ENCODE peak calls at places on chromosome 16, in ten cellular contexts. One of them, this sample, is unnamed.

GRCh38 chr16:22008215-22009142 is 568 bp downstream of the MOSMO start:
- DNase-seq in NCI-H1092 treated with DMSO at 0.1 percent for 48 hours: peak; percentile 15
- DNase-seq in OCI-LY7: peak; percentile 25
- DNase-seq in transverse colon: peak; percentile 24
- DNase-seq in substantia nigra: no peak
- DNase-seq in ELR: peak; percentile 49
- DNase-seq in uterus: peak; percentile 29
- DNase-seq in stimulated activated CD8-positive, alpha-beta memory T cell treated with anti-CD3 and anti-CD28 coated beads, Interleukin-2, amount 100 ng/mL, for 1 hour: no peak
- DNase-seq in effector CD4-positive, alpha-beta T cell: no peak
- DNase-seq in stimulated activated naive CD4-positive, alpha-beta T cell: peak; percentile 39
- DNase-seq in this sample: peak; percentile 32

GRCh38 chr16:77700846-77701245 is 21.5 kb upstream of the NUDT7 start:
- DNase-seq in NCI-H1092 treated with DMSO at 0.1 percent for 48 hours: no peak
- DNase-seq in OCI-LY7: no peak
- DNase-seq in transverse colon: no peak
- DNase-seq in substantia nigra: no peak
- DNase-seq in ELR: no peak
- DNase-seq in uterus: no peak
- DNase-seq in stimulated activated CD8-positive, alpha-beta memory T cell treated with anti-CD3 and anti-CD28 coated beads, Interleukin-2, amount 100 ng/mL, for 1 hour: no peak
- DNase-seq in effector CD4-positive, alpha-beta T cell: no peak
- DNase-seq in stimulated activated naive CD4-positive, alpha-beta T cell: no peak
- DNase-seq in this sample: no peak

GRCh38 chr16:10579965-10580918 is at the start of gene EMP2:
- DNase-seq in NCI-H1092 treated with DMSO at 0.1 percent for 48 hours: no peak
- DNase-seq in OCI-LY7: no peak
- DNase-seq in transverse colon: peak; percentile 87
- DNase-seq in substantia nigra: peak; percentile 3
- DNase-seq in ELR: peak; percentile 81
- DNase-seq in uterus: peak; percentile 88
- DNase-seq in stimulated activated CD8-positive, alpha-beta memory T cell treated with anti-CD3 and anti-CD28 coated beads, Interleukin-2, amount 100 ng/mL, for 1 hour: no peak
- DNase-seq in effector CD4-positive, alpha-beta T cell: no peak
- DNase-seq in stimulated activated naive CD4-positive, alpha-beta T cell: no peak
- DNase-seq in this sample: peak; percentile 92

GRCh38 chr16:74625500-74626350 is 18.8 kb upstream of the GLG1 start:
- DNase-seq in NCI-H1092 treated with DMSO at 0.1 percent for 48 hours: no peak
- DNase-seq in OCI-LY7: no peak
- DNase-seq in transverse colon: no peak
- DNase-seq in substantia nigra: no peak
- DNase-seq in ELR: no peak
- DNase-seq in uterus: no peak
- DNase-seq in stimulated activated CD8-positive, alpha-beta memory T cell treated with anti-CD3 and anti-CD28 coated beads, Interleukin-2, amount 100 ng/mL, for 1 hour: no peak
- DNase-seq in effector CD4-positive, alpha-beta T cell: no peak
- DNase-seq in stimulated activated naive CD4-positive, alpha-beta T cell: no peak
- DNase-seq in this sample: no peak

GRCh38 chr16:57115504-57116182 is 23.3 kb downstream of the CPNE2 start:
- DNase-seq in NCI-H1092 treated with DMSO at 0.1 percent for 48 hours: peak; percentile 84
- DNase-seq in OCI-LY7: no peak
- DNase-seq in transverse colon: no peak
- DNase-seq in substantia nigra: peak; percentile 88
- DNase-seq in ELR: no peak
- DNase-seq in uterus: peak; percentile 53
- DNase-seq in stimulated activated CD8-positive, alpha-beta memory T cell treated with anti-CD3 and anti-CD28 coated beads, Interleukin-2, amount 100 ng/mL, for 1 hour: no peak
- DNase-seq in effector CD4-positive, alpha-beta T cell: no peak
- DNase-seq in stimulated activated naive CD4-positive, alpha-beta T cell: no peak
- DNase-seq in this sample: no peak

GRCh38 chr16:1331712-1332617 is 1.5 kb upstream of the BAIAP3 start:
- DNase-seq in NCI-H1092 treated with DMSO at 0.1 percent for 48 hours: peak; percentile 44
- DNase-seq in OCI-LY7: peak; percentile 97
- DNase-seq in transverse colon: peak; percentile 88
- DNase-seq in substantia nigra: no peak
- DNase-seq in ELR: peak; percentile 61
- DNase-seq in uterus: no peak
- DNase-seq in stimulated activated CD8-positive, alpha-beta memory T cell treated with anti-CD3 and anti-CD28 coated beads, Interleukin-2, amount 100 ng/mL, for 1 hour: no peak
- DNase-seq in effector CD4-positive, alpha-beta T cell: peak; percentile 30
- DNase-seq in stimulated activated naive CD4-positive, alpha-beta T cell: no peak
- DNase-seq in this sample: peak; percentile 63

GRCh38 chr16:79874391-79874790 is 273.9 kb upstream of the MAF start:
- DNase-seq in NCI-H1092 treated with DMSO at 0.1 percent for 48 hours: no peak
- DNase-seq in OCI-LY7: no peak
- DNase-seq in transverse colon: peak; percentile 12
- DNase-seq in substantia nigra: no peak
- DNase-seq in ELR: no peak
- DNase-seq in uterus: no peak
- DNase-seq in stimulated activated CD8-positive, alpha-beta memory T cell treated with anti-CD3 and anti-CD28 coated beads, Interleukin-2, amount 100 ng/mL, for 1 hour: no peak
- DNase-seq in effector CD4-positive, alpha-beta T cell: no peak
- DNase-seq in stimulated activated naive CD4-positive, alpha-beta T cell: no peak
- DNase-seq in this sample: no peak

GRCh38 chr16:56370185-56370584 is 55.2 kb downstream of the AMFR start:
- DNase-seq in NCI-H1092 treated with DMSO at 0.1 percent for 48 hours: no peak
- DNase-seq in OCI-LY7: no peak
- DNase-seq in transverse colon: no peak
- DNase-seq in substantia nigra: no peak
- DNase-seq in ELR: no peak
- DNase-seq in uterus: no peak
- DNase-seq in stimulated activated CD8-positive, alpha-beta memory T cell treated with anti-CD3 and anti-CD28 coated beads, Interleukin-2, amount 100 ng/mL, for 1 hour: no peak
- DNase-seq in effector CD4-positive, alpha-beta T cell: no peak
- DNase-seq in stimulated activated naive CD4-positive, alpha-beta T cell: no peak
- DNase-seq in this sample: peak; percentile 34

GRCh38 chr16:67723151-67723915 is 4.2 kb upstream of the GFOD2 start:
- DNase-seq in NCI-H1092 treated with DMSO at 0.1 percent for 48 hours: no peak
- DNase-seq in OCI-LY7: no peak
- DNase-seq in transverse colon: no peak
- DNase-seq in substantia nigra: no peak
- DNase-seq in ELR: peak; percentile 95
- DNase-seq in uterus: no peak
- DNase-seq in stimulated activated CD8-positive, alpha-beta memory T cell treated with anti-CD3 and anti-CD28 coated beads, Interleukin-2, amount 100 ng/mL, for 1 hour: no peak
- DNase-seq in effector CD4-positive, alpha-beta T cell: no peak
- DNase-seq in stimulated activated naive CD4-positive, alpha-beta T cell: no peak
- DNase-seq in this sample: peak; percentile 94

GRCh38 chr16:85123891-85124635 is 11.8 kb upstream of the CIBAR2 start:
- DNase-seq in NCI-H1092 treated with DMSO at 0.1 percent for 48 hours: no peak
- DNase-seq in OCI-LY7: no peak
- DNase-seq in transverse colon: peak; percentile 26
- DNase-seq in substantia nigra: peak; percentile 8
- DNase-seq in ELR: peak; percentile 98
- DNase-seq in uterus: peak; percentile 75
- DNase-seq in stimulated activated CD8-positive, alpha-beta memory T cell treated with anti-CD3 and anti-CD28 coated beads, Interleukin-2, amount 100 ng/mL, for 1 hour: no peak
- DNase-seq in effector CD4-positive, alpha-beta T cell: no peak
- DNase-seq in stimulated activated naive CD4-positive, alpha-beta T cell: no peak
- DNase-seq in this sample: peak; percentile 74

GRCh38 chr16:4744758-4745569 is 10.6 kb downstream of the DNAAF8 start:
- DNase-seq in NCI-H1092 treated with DMSO at 0.1 percent for 48 hours: no peak
- DNase-seq in OCI-LY7: no peak
- DNase-seq in transverse colon: no peak
- DNase-seq in substantia nigra: no peak
- DNase-seq in ELR: no peak
- DNase-seq in uterus: no peak
- DNase-seq in stimulated activated CD8-positive, alpha-beta memory T cell treated with anti-CD3 and anti-CD28 coated beads, Interleukin-2, amount 100 ng/mL, for 1 hour: no peak
- DNase-seq in effector CD4-positive, alpha-beta T cell: no peak
- DNase-seq in stimulated activated naive CD4-positive, alpha-beta T cell: no peak
- DNase-seq in this sample: no peak

GRCh38 chr16:84026601-84027000 is 16.0 kb downstream of the SLC38A8 start:
- DNase-seq in NCI-H1092 treated with DMSO at 0.1 percent for 48 hours: no peak
- DNase-seq in OCI-LY7: no peak
- DNase-seq in transverse colon: no peak
- DNase-seq in substantia nigra: no peak
- DNase-seq in ELR: no peak
- DNase-seq in uterus: no peak
- DNase-seq in stimulated activated CD8-positive, alpha-beta memory T cell treated with anti-CD3 and anti-CD28 coated beads, Interleukin-2, amount 100 ng/mL, for 1 hour: no peak
- DNase-seq in effector CD4-positive, alpha-beta T cell: no peak
- DNase-seq in stimulated activated naive CD4-positive, alpha-beta T cell: no peak
- DNase-seq in this sample: no peak

GRCh38 chr16:84585886-84586285 is 32.0 kb downstream of the COTL1 start:
- DNase-seq in NCI-H1092 treated with DMSO at 0.1 percent for 48 hours: no peak
- DNase-seq in OCI-LY7: peak; percentile 80
- DNase-seq in transverse colon: no peak
- DNase-seq in substantia nigra: peak; percentile 67
- DNase-seq in ELR: peak; percentile 38
- DNase-seq in uterus: no peak
- DNase-seq in stimulated activated CD8-positive, alpha-beta memory T cell treated with anti-CD3 and anti-CD28 coated beads, Interleukin-2, amount 100 ng/mL, for 1 hour: no peak
- DNase-seq in effector CD4-positive, alpha-beta T cell: no peak
- DNase-seq in stimulated activated naive CD4-positive, alpha-beta T cell: no peak
- DNase-seq in this sample: no peak

GRCh38 chr16:88331989-88332920 is 50.5 kb upstream of the ZNF469 start:
- DNase-seq in NCI-H1092 treated with DMSO at 0.1 percent for 48 hours: peak; percentile 14
- DNase-seq in OCI-LY7: no peak
- DNase-seq in transverse colon: peak; percentile 35
- DNase-seq in substantia nigra: no peak
- DNase-seq in ELR: peak; percentile 100
- DNase-seq in uterus: peak; percentile 61
- DNase-seq in stimulated activated CD8-positive, alpha-beta memory T cell treated with anti-CD3 and anti-CD28 coated beads, Interleukin-2, amount 100 ng/mL, for 1 hour: no peak
- DNase-seq in effector CD4-positive, alpha-beta T cell: no peak
- DNase-seq in stimulated activated naive CD4-positive, alpha-beta T cell: no peak
- DNase-seq in this sample: peak; percentile 100

GRCh38 chr16:2511128-2511785 is 2.5 kb upstream of the ATP6V0C start:
- DNase-seq in NCI-H1092 treated with DMSO at 0.1 percent for 48 hours: no peak
- DNase-seq in OCI-LY7: no peak
- DNase-seq in transverse colon: peak; percentile 71
- DNase-seq in substantia nigra: peak; percentile 11
- DNase-seq in ELR: peak; percentile 36
- DNase-seq in uterus: peak; percentile 87
- DNase-seq in stimulated activated CD8-positive, alpha-beta memory T cell treated with anti-CD3 and anti-CD28 coated beads, Interleukin-2, amount 100 ng/mL, for 1 hour: no peak
- DNase-seq in effector CD4-positive, alpha-beta T cell: no peak
- DNase-seq in stimulated activated naive CD4-positive, alpha-beta T cell: no peak
- DNase-seq in this sample: peak; percentile 70

GRCh38 chr16:89134269-89134668 is 37.3 kb upstream of the CDH15 start:
- DNase-seq in NCI-H1092 treated with DMSO at 0.1 percent for 48 hours: no peak
- DNase-seq in OCI-LY7: no peak
- DNase-seq in transverse colon: no peak
- DNase-seq in substantia nigra: no peak
- DNase-seq in ELR: no peak
- DNase-seq in uterus: no peak
- DNase-seq in stimulated activated CD8-positive, alpha-beta memory T cell treated with anti-CD3 and anti-CD28 coated beads, Interleukin-2, amount 100 ng/mL, for 1 hour: no peak
- DNase-seq in effector CD4-positive, alpha-beta T cell: no peak
- DNase-seq in stimulated activated naive CD4-positive, alpha-beta T cell: no peak
- DNase-seq in this sample: no peak

GRCh38 chr16:84652565-84652964 is 4.3 kb downstream of the KLHL36 start:
- DNase-seq in NCI-H1092 treated with DMSO at 0.1 percent for 48 hours: no peak
- DNase-seq in OCI-LY7: no peak
- DNase-seq in transverse colon: no peak
- DNase-seq in substantia nigra: no peak
- DNase-seq in ELR: no peak
- DNase-seq in uterus: no peak
- DNase-seq in stimulated activated CD8-positive, alpha-beta memory T cell treated with anti-CD3 and anti-CD28 coated beads, Interleukin-2, amount 100 ng/mL, for 1 hour: no peak
- DNase-seq in effector CD4-positive, alpha-beta T cell: no peak
- DNase-seq in stimulated activated naive CD4-positive, alpha-beta T cell: peak; percentile 8
- DNase-seq in this sample: no peak

GRCh38 chr16:20383106-20384029 is 21.2 kb downstream of the PDILT start:
- DNase-seq in NCI-H1092 treated with DMSO at 0.1 percent for 48 hours: peak; percentile 78
- DNase-seq in OCI-LY7: peak; percentile 63
- DNase-seq in transverse colon: peak; percentile 47
- DNase-seq in substantia nigra: peak; percentile 42
- DNase-seq in ELR: peak; percentile 65
- DNase-seq in uterus: peak; percentile 45
- DNase-seq in stimulated activated CD8-positive, alpha-beta memory T cell treated with anti-CD3 and anti-CD28 coated beads, Interleukin-2, amount 100 ng/mL, for 1 hour: no peak
- DNase-seq in effector CD4-positive, alpha-beta T cell: peak; percentile 19
- DNase-seq in stimulated activated naive CD4-positive, alpha-beta T cell: peak; percentile 3
- DNase-seq in this sample: peak; percentile 72

GRCh38 chr16:85399583-85400284 is 213.4 kb upstream of the GSE1 start:
- DNase-seq in NCI-H1092 treated with DMSO at 0.1 percent for 48 hours: no peak
- DNase-seq in OCI-LY7: no peak
- DNase-seq in transverse colon: no peak
- DNase-seq in substantia nigra: no peak
- DNase-seq in ELR: no peak
- DNase-seq in uterus: no peak
- DNase-seq in stimulated activated CD8-positive, alpha-beta memory T cell treated with anti-CD3 and anti-CD28 coated beads, Interleukin-2, amount 100 ng/mL, for 1 hour: no peak
- DNase-seq in effector CD4-positive, alpha-beta T cell: no peak
- DNase-seq in stimulated activated naive CD4-positive, alpha-beta T cell: no peak
- DNase-seq in this sample: no peak

GRCh38 chr16:68664297-68664696 is 19.2 kb downstream of the CDH3 start:
- DNase-seq in NCI-H1092 treated with DMSO at 0.1 percent for 48 hours: no peak
- DNase-seq in OCI-LY7: no peak
- DNase-seq in transverse colon: no peak
- DNase-seq in substantia nigra: no peak
- DNase-seq in ELR: no peak
- DNase-seq in uterus: no peak
- DNase-seq in stimulated activated CD8-positive, alpha-beta memory T cell treated with anti-CD3 and anti-CD28 coated beads, Interleukin-2, amount 100 ng/mL, for 1 hour: no peak
- DNase-seq in effector CD4-positive, alpha-beta T cell: no peak
- DNase-seq in stimulated activated naive CD4-positive, alpha-beta T cell: no peak
- DNase-seq in this sample: peak; percentile 73